ENCODE peak calls at places on chromosomes 4 and X, in eight cellular contexts. W is naive thymus-derived CD4-positive, alpha-beta T cell; R is EL; B is midbrain; D is NCI-H446; S is Peyer's patch; J is WERI-Rb-1; P is NCI-H510A. E is an unnamed sample.

GRCh38 chr4:25658357-25658771 is 2.7 kb downstream of the SLC34A2 start:
- DNase-seq in W (no peak), R (no peak), B (no peak), D (no peak), S (no peak), J (no peak), P (no peak), E (no peak)

GRCh38 chrX:153209347-153209746 is 30.3 kb downstream of the MAGEA1 start:
- DNase-seq in W (no peak), R (no peak), B (no peak), D (no peak), S (no peak), J (no peak), P (no peak), E (no peak)

GRCh38 chr4:148376151-148376550 is 66.1 kb downstream of the NR3C2 start:
- DNase-seq in W (no peak), R (peak), B (no peak), D (peak), S (peak), J (no peak), P (peak), E (peak)

GRCh38 chrX:21638311-21638710 is 19.8 kb downstream of the KLHL34 start:
- DNase-seq in W (no peak), R (peak), B (no peak), D (no peak), S (no peak), J (no peak), P (no peak), E (no peak)

GRCh38 chr4:24781999-24782745 is 13.2 kb upstream of the SOD3 start:
- DNase-seq in W (no peak), R (no peak), B (no peak), D (no peak), S (no peak), J (no peak), P (no peak), E (no peak)

GRCh38 chrX:69015564-69016218 is 149.6 kb downstream of the PJA1 start:
- DNase-seq in W (no peak), R (no peak), B (no peak), D (no peak), S (no peak), J (no peak), P (no peak), E (no peak)

GRCh38 chr4:168724960-168725359 is 228.1 kb downstream of the PALLD start:
- DNase-seq in W (no peak), R (peak), B (no peak), D (no peak), S (no peak), J (no peak), P (no peak), E (no peak)

GRCh38 chr4:158678767-158679166 is 6.7 kb downstream of the ETFDH start:
- DNase-seq in W (no peak), R (no peak), B (no peak), D (no peak), S (no peak), J (no peak), P (no peak), E (no peak)

GRCh38 chrX:151488677-151489076 is 74.8 kb upstream of the PASD1 start:
- DNase-seq in W (no peak), R (peak), B (no peak), D (no peak), S (no peak), J (peak), P (no peak), E (no peak)

GRCh38 chrX:108264376-108264775 is 172.8 kb downstream of the ATG4A start:
- DNase-seq in W (no peak), R (no peak), B (no peak), D (no peak), S (no peak), J (no peak), P (no peak), E (no peak)